ENCODE peak calls at places on chromosomes 1 and 21, in five cellular contexts. R is IMR-90, O is fibroblast of lung, K is suprapubic skin, Y is adipocyte. T is an unnamed sample. For H3K4me1, the result is how much of the 10 kb centered on the place peaks cover.

GRCh38 chr1:155078496-155079209 is at the start of gene EFNA3:
- DNase-seq in O (no peak), R (peak), Y (peak), K (peak), T (no peak)

GRCh38 chr21:36499578-36500471 is 19.9 kb upstream of the CLDN14 start:
- DNase-seq in K (no peak), R (no peak), O (peak), Y (no peak), T (no peak)

GRCh38 chr1:237901284-237901870 is 10.7 kb upstream of the ZP4 start:
- DNase-seq in R (no peak), K (no peak), O (no peak), Y (no peak), T (no peak)

GRCh38 chr1:76330993-76331603 is 256.6 kb downstream of the ST6GALNAC3 start:
- DNase-seq in O (peak), R (peak), K (no peak), Y (peak), T (no peak)

GRCh38 chr1:155072531-155073289 is 5.9 kb upstream of the EFNA3 start:
- DNase-seq in O (no peak), Y (no peak), R (no peak), K (no peak), T (no peak)

GRCh38 chr1:228337711-228338520 is 68.7 kb downstream of the TRIM11 start:
- DNase-seq in O (no peak), Y (no peak), R (no peak), K (peak), T (peak)

GRCh38 chr1:98048234-98048633 is 127.4 kb upstream of the DPYD start:
- DNase-seq in K (no peak), R (peak), Y (peak), O (peak), T (peak)

GRCh38 chr1:199667079-199667478 is 360.4 kb upstream of the NR5A2 start:
- DNase-seq in Y (no peak), R (no peak), O (no peak), K (no peak), T (no peak)

GRCh38 chr1:220487297-220487820 is 40.6 kb upstream of the MARK1 start:
- DNase-seq in R (peak), K (no peak), O (peak), Y (peak), T (no peak)

GRCh38 chr1:235018720-235019444 is 109.8 kb downstream of the TOMM20 start:
- DNase-seq in K (no peak), R (no peak), O (no peak), Y (no peak), T (no peak)

GRCh38 chr1:193181526-193181925 is 4.9 kb downstream of the B3GALT2 start:
- DNase-seq in R (no peak), Y (no peak), K (no peak), O (no peak), T (no peak)

GRCh38 chr21:15289896-15290841 is 225.4 kb upstream of the NRIP1 start:
- DNase-seq in O (peak), R (no peak), K (no peak), Y (no peak), T (no peak)

GRCh38 chr21:35303085-35303484 is 254.0 kb upstream of the RUNX1 start:
- DNase-seq in R (peak), Y (peak), K (no peak), O (peak), T (no peak)

GRCh38 chr1:12189328-12189682 is 22.5 kb downstream of the TNFRSF1B start:
- DNase-seq in R (no peak), Y (no peak), K (no peak), O (no peak), T (no peak)

GRCh38 chr1:147669475-147670318 is 627 bp downstream of the ACP6 start:
- DNase-seq in Y (peak), R (peak), O (peak), K (no peak), T (peak)

GRCh38 chr21:43991447-43991991 is 20.6 kb upstream of the TRAPPC10 start:
- DNase-seq in Y (no peak), O (no peak), R (no peak), K (no peak), T (no peak)

DNA sequence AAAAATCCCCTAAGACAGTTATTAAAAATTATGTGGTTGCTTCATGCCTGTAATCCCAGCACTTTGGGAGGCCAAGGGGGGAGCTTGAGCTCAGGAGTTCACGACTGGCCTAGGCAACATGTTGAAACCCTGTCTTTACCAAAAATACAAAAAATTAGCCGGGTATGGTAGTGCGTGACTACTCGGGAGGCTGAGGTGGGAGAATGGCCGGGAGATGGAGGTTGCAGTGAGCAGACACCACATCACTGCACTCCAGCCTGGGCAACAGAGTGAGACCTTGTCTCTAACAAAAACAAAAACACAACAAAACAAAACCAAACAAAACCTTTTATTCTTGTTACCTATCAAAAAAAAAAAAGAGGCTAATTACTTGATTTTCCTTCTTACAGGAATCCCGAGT is 2.1 kb downstream of the ELK4 start:
- DNase-seq in R (no peak), O (no peak), Y (no peak), K (no peak), T (no peak)
- H3K4me3 ChIP-seq in R (no peak), O (peak), Y (peak), K (peak), T (no peak)

GRCh38 chr1:21914468-21914867 is 22.6 kb downstream of the HSPG2 start:
- DNase-seq in Y (no peak), R (no peak), O (no peak), K (no peak), T (no peak)
- H3K4me1 ChIP-seq in Y (half or more), R (under half), O (under half), K (half or more), T (half or more)

DNA sequence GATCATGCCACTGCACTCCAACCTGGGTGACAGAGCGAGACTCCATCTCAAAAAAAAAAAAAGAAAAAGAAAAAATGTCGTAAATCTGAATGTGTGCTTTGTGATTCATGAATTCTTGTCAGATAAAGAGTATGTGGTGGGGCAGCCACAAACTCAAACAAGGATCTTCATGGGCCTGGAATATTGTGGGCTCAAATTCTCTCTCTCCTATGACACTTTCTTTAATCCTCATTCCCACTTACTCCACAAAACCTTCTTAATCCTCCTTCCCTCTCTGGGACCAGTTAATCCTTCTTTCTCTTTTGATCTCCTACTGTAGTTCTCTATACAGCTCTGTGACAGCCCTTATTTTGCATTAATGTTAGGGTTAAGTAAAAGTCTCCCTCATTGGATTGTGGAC is 112.3 kb downstream of the AK5 start:
- DNase-seq in K (no peak), O (no peak), R (peak), Y (no peak), T (no peak)
- H3K4me3 ChIP-seq in K (no peak), O (no peak), R (no peak), Y (no peak), T (no peak)

GRCh38 chr1:201013031-201013485 is 10.5 kb downstream of the KIF21B start:
- DNase-seq in R (no peak), Y (no peak), K (no peak), O (no peak), T (no peak)
- H3K4me1 ChIP-seq in R (under half), Y (under half), K (under half), O (under half), T (under half)

GRCh38 chr1:43286533-43286932 is 1.2 kb upstream of the C1orf210 start:
- DNase-seq in K (no peak), O (no peak), R (no peak), Y (no peak), T (no peak)

GRCh38 chr1:43285269-43285986 is at the start of gene C1orf210:
- DNase-seq in O (no peak), R (no peak), Y (no peak), K (no peak), T (no peak)

GRCh38 chr1:43286115-43286514 is 734 bp upstream of the C1orf210 start:
- DNase-seq in Y (no peak), R (no peak), K (no peak), O (no peak), T (no peak)

GRCh38 chr1:43284065-43284464 is 1.3 kb downstream of the C1orf210 start:
- DNase-seq in R (no peak), O (no peak), K (no peak), Y (no peak), T (no peak)

DNA sequence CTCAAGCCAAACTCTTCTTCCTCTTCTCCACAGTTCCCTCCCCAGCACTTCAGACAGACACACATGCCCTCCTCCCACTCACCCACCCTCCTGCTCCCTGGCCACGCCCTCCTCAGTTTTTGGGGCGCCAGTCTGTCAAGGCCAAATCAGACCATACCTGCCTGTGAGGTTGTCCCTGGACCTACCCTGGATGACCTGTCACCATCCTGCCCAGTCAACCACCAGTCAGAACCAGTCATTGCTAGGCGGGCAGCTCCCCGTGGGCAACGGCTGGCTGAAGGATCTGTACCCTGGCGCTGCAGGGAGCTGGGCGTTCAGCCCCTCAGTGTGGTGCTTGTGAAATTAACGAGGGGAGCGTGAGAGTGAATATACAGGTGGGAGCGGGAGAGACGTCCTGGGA is 670 bp downstream of the C1orf210 start:
- DNase-seq in R (no peak), O (no peak), K (no peak), Y (no peak), T (no peak)
- H3K4me3 ChIP-seq in R (no peak), O (no peak), K (peak), Y (no peak), T (no peak)